ENCODE peak calls at places on chromosomes 4 and X, in four cellular contexts. W is IMR-90, X is adrenal gland, Y is colonic mucosa. Q is an unnamed sample. For H3K27me3 and H3K36me3, the result is how much of the 10 kb centered on the place peaks cover.

GRCh38 chrX:84729809-84730208 is 227.6 kb upstream of the HDX start:
- DNase-seq in W (peak), X (peak), Y (no peak), Q (peak)

GRCh38 chr4:15291133-15291532 is 136.7 kb upstream of the C1QTNF7 start:
- DNase-seq in W (no peak), X (no peak), Y (no peak), Q (no peak)

GRCh38 chr4:184328022-184328736 is 110.5 kb upstream of the ENPP6 start:
- DNase-seq in W (no peak), X (no peak), Y (peak), Q (no peak)

GRCh38 chr4:105061136-105061696 is 85.5 kb upstream of the TET2 start:
- DNase-seq in W (peak), X (peak), Y (peak), Q (no peak)

GRCh38 chr4:145937021-145937861 is 1.4 kb downstream of the ZNF827 start:
- DNase-seq in W (peak), X (peak), Y (peak), Q (peak)

GRCh38 chr4:157459789-157460188 is 239.3 kb downstream of the GRIA2 start:
- DNase-seq in W (no peak), X (no peak), Y (no peak), Q (no peak)

GRCh38 chrX:42934020-42934701 is 156.2 kb upstream of the PPP1R2C start:
- DNase-seq in W (no peak), X (no peak), Y (peak), Q (no peak)

GRCh38 chr4:130689182-130689581 is 1593.2 kb downstream of the C4orf33 start:
- DNase-seq in W (no peak), X (no peak), Y (no peak), Q (no peak)

GRCh38 chrX:139738581-139738980 is 30.6 kb upstream of the MCF2 start:
- DNase-seq in W (peak), X (no peak), Y (no peak), Q (no peak)

GRCh38 chrX:14819766-14820165 is 53.1 kb downstream of the FANCB start:
- DNase-seq in W (no peak), X (no peak), Y (no peak), Q (no peak)

GRCh38 chr4:66929748-66930147 is 615.6 kb downstream of the CENPC start:
- DNase-seq in W (no peak), X (no peak), Y (no peak), Q (no peak)

GRCh38 chr4:156931267-156931666 is 40.3 kb downstream of the PDGFC start:
- DNase-seq in W (peak), X (peak), Y (no peak), Q (peak)

GRCh38 chr4:74651198-74651597 is 143.1 kb downstream of the BTC start:
- DNase-seq in W (no peak), X (no peak), Y (no peak), Q (no peak)

GRCh38 chr4:32985256-32985655 is 2265.1 kb downstream of the PCDH7 start:
- DNase-seq in W (no peak), X (no peak), Y (no peak), Q (no peak)

GRCh38 chrX:75365243-75365975 is 91.5 kb downstream of the UPRT start:
- DNase-seq in W (no peak), X (no peak), Y (no peak), Q (no peak)

GRCh38 chr4:25949166-25949748 is 35.2 kb downstream of the SMIM20 start:
- DNase-seq in W (no peak), X (no peak), Y (peak), Q (peak)

GRCh38 chr4:70901984-70902576 is at the start of gene MOB1B:
- DNase-seq in W (peak), X (peak), Y (peak), Q (peak)

GRCh38 chr4:7984286-7984925 is 44.7 kb upstream of the AFAP1 start:
- DNase-seq in W (no peak), X (no peak), Y (peak), Q (no peak)

GRCh38 chrX:24186483-24186882 is 37.0 kb downstream of the ZFX start:
- DNase-seq in W (no peak), X (no peak), Y (no peak), Q (no peak)

GRCh38 chrX:103063918-103064434 is at the start of gene BEX1:
- DNase-seq in W (no peak), X (peak), Y (no peak), Q (no peak)

GRCh38 chr4:84750956-84751275 is 168.0 kb downstream of the CDS1 start:
- DNase-seq in W (no peak), X (no peak), Y (no peak), Q (no peak)

GRCh38 chr4:54227261-54228063 is 1.6 kb upstream of the PDGFRA start:
- DNase-seq in W (peak), X (no peak), Y (no peak), Q (peak)

GRCh38 chr4:128247906-128248305 is 39.7 kb downstream of the PGRMC2 start:
- DNase-seq in W (no peak), X (no peak), Y (no peak), Q (no peak)

GRCh38 chrX:104253567-104254441 is 929 bp downstream of the ESX1 start:
- DNase-seq in W (no peak), X (no peak), Y (no peak), Q (no peak)
- H3K27me3 ChIP-seq in W (under half), X (half or more), Y (under half), Q (under half)

GRCh38 chr4:179130122-179130714 is 1688.0 kb upstream of the AGA start:
- DNase-seq in W (no peak), X (no peak), Y (no peak), Q (no peak)
- H3K36me3 ChIP-seq in W (under half), X (under half), Y (under half), Q (under half)

DNA sequence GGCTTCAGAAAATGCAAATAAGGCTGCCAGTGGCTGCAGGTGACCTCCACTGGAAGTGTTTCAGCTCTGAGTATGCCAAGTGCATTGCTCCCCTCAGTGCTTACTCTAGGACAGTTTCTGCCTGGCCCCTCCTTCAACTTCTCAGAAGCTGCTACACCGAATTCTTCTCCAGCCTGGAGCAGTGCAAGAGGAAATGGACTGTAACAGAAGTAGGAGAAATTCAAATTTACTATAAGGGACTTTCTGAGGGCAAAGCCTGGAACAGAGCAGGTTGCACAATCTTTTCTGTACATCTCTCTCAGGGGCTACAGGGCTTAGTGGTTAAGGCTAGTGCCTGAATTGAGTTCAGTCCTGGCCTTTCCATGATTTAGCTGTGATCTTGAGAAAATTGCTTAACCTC is 233.3 kb downstream of the PTTG2 start:
- DNase-seq in W (no peak), X (no peak), Y (no peak), Q (no peak)
- H3K27me3 ChIP-seq in W (under half), X (under half), Y (under half), Q (under half)

GRCh38 chr4:153570228-153570973 is 104.2 kb downstream of the TMEM131L start:
- DNase-seq in W (no peak), X (no peak), Y (no peak), Q (no peak)
- H3K36me3 ChIP-seq in W (under half), X (under half), Y (under half), Q (under half)

DNA sequence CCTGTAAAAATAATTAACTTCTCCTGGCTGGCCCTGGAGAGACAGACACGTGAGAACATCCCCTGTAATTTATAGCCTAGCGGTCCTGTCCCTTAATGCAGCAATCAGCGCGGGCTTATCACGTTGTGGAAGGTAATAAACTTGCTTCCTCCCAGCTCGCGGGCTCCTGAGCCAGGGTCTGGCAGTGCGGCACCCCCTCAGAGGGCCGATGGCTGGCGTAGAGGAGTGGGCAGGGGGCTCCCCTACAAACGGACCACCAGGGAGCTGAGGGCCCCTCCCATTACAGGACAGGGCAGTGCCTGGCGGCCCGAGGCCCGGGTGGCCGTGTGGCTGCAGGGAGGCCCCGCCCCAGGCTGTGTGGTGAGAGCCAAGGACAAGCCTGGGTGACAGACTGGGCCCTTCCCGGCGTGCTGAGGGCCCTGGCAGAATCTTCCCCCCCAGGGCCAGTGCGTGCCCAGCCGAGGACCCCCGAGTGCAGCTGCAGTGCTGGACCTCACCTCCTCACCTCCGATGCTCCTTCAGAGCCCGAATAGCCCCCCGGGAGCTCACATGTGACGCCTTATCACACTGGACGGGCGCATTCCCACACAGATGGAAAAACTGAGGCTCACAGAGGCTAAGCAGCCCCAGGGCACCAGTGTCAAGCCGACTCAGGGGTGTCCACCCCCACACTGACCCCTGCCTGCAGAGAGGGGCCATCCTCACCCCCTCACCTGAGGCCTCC is 84.8 kb upstream of the NKX1-1 start:
- DNase-seq in W (no peak), X (no peak), Y (no peak), Q (no peak)
- H3K27me3 ChIP-seq in W (under half), X (under half), Y (under half), Q (under half)

GRCh38 chrX:53383376-53384087 is 38.9 kb downstream of the SMC1A start:
- DNase-seq in W (no peak), X (no peak), Y (no peak), Q (no peak)
- H3K36me3 ChIP-seq in W (under half), X (half or more), Y (under half), Q (under half)

GRCh38 chr4:1667273-1667672 is 16.8 kb downstream of the FAM53A start:
- DNase-seq in W (no peak), X (no peak), Y (no peak), Q (no peak)
- H3K27me3 ChIP-seq in W (under half), X (under half), Y (under half), Q (under half)